ENCODE peak calls at places on chromosomes 12 and 14, in four cellular contexts. One of them, this sample, is unnamed.

GRCh38 chr14:100730530-100730929 is 3.8 kb downstream of the DLK1 start:
- DNase-seq in psoas muscle: no peak
- DNase-seq in OCI-LY7: no peak
- DNase-seq in HAP-1: no peak
- DNase-seq in this sample: no peak

GRCh38 chr12:92947589-92948215 is 18.6 kb upstream of the EEA1 start:
- DNase-seq in psoas muscle: no peak
- DNase-seq in OCI-LY7: no peak
- DNase-seq in HAP-1: no peak
- DNase-seq in this sample: no peak

GRCh38 chr12:72586456-72586855 is 314.3 kb downstream of the TRHDE start:
- DNase-seq in psoas muscle: no peak
- DNase-seq in OCI-LY7: no peak
- DNase-seq in HAP-1: no peak
- DNase-seq in this sample: no peak

GRCh38 chr14:68377459-68377858 is 415.4 kb downstream of the ZFP36L1 start:
- DNase-seq in psoas muscle: peak; percentile 60
- DNase-seq in OCI-LY7: peak; percentile 56
- DNase-seq in HAP-1: no peak
- DNase-seq in this sample: no peak

GRCh38 chr12:116661341-116661740 is 76.5 kb downstream of the SPRING1 start:
- DNase-seq in psoas muscle: no peak
- DNase-seq in OCI-LY7: no peak
- DNase-seq in HAP-1: no peak
- DNase-seq in this sample: no peak

GRCh38 chr12:97912943-97913342 is 450.3 kb downstream of the RMST start:
- DNase-seq in psoas muscle: no peak
- DNase-seq in OCI-LY7: no peak
- DNase-seq in HAP-1: no peak
- DNase-seq in this sample: no peak

GRCh38 chr12:107474639-107475539 is 210.7 kb upstream of the PWP1 start:
- DNase-seq in psoas muscle: no peak
- DNase-seq in OCI-LY7: peak; percentile 35
- DNase-seq in HAP-1: no peak
- DNase-seq in this sample: no peak

GRCh38 chr12:85920324-85920947 is 46.3 kb downstream of the NTS start:
- DNase-seq in psoas muscle: no peak
- DNase-seq in OCI-LY7: peak; percentile 49
- DNase-seq in HAP-1: peak; percentile 57
- DNase-seq in this sample: no peak

GRCh38 chr12:107411792-107412535 is 273.6 kb upstream of the PWP1 start:
- DNase-seq in psoas muscle: no peak
- DNase-seq in OCI-LY7: no peak
- DNase-seq in HAP-1: no peak
- DNase-seq in this sample: no peak

GRCh38 chr12:39401459-39401858 is 41.5 kb downstream of the KIF21A start:
- DNase-seq in psoas muscle: no peak
- DNase-seq in OCI-LY7: no peak
- DNase-seq in HAP-1: no peak
- DNase-seq in this sample: no peak

GRCh38 chr14:54348923-54349615 is 47.7 kb upstream of the CDKN3 start:
- DNase-seq in psoas muscle: no peak
- DNase-seq in OCI-LY7: no peak
- DNase-seq in HAP-1: no peak
- DNase-seq in this sample: no peak

GRCh38 chr12:129106772-129107171 is 253.5 kb downstream of the GLT1D1 start:
- DNase-seq in psoas muscle: no peak
- DNase-seq in OCI-LY7: no peak
- DNase-seq in HAP-1: no peak
- DNase-seq in this sample: no peak

GRCh38 chr12:104350211-104350908 is 46.8 kb downstream of the EID3 start:
- DNase-seq in psoas muscle: no peak
- DNase-seq in OCI-LY7: no peak
- DNase-seq in HAP-1: no peak
- DNase-seq in this sample: no peak

GRCh38 chr12:104353012-104353981 is 49.8 kb downstream of the EID3 start:
- DNase-seq in psoas muscle: no peak
- DNase-seq in OCI-LY7: no peak
- DNase-seq in HAP-1: no peak
- DNase-seq in this sample: no peak

GRCh38 chr12:104352106-104352713 is 48.7 kb downstream of the EID3 start:
- DNase-seq in psoas muscle: no peak
- DNase-seq in OCI-LY7: no peak
- DNase-seq in HAP-1: no peak
- DNase-seq in this sample: no peak

GRCh38 chr12:104348994-104349494 is 45.5 kb downstream of the EID3 start:
- DNase-seq in psoas muscle: no peak
- DNase-seq in OCI-LY7: no peak
- DNase-seq in HAP-1: no peak
- DNase-seq in this sample: no peak

DNA sequence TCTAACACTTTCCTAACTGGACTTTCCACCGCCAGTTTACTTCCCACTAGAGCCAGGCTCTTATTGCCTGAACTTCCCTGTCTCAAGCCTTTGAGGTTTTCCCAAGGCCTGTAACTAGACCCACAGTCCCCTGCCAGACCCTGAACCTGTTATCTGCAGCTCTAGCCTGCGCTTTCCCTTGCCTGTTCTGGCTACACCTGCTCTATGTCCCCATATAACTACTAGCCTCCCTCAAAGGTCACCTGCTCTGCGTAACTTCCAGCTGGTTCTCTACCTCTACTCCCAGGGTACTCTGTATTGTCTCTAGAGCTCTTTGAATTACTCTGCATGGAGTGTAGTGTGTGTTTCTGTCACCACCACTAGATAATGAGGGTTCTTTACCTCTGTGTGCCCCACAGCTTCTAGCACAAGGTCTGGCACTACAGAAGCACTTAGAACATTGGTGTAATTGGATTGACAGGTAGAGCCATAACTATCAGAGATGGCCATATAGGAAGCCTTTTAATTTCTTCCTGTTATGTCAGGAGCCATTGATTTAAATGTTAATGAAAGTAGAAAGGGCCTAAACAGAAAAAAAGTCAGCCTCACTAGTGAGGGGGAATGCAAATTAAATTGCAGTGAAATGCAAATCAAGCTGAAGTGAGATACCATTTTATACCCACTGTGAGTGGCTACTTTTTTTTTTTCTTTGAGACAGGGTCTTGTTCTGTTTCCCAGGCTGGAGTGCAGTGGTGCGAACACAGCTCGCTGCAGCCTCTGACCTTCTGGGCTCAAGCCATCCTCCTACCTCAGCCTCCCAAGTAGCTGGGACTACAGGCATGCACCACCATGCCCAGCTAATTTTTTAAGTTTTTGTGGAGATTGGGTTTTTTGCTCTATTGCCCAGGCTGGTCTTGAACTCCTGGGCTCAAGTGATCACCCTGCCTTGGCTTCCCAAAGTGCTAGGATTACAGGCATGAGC is 47.8 kb downstream of the EID3 start:
- DNase-seq in psoas muscle: no peak
- DNase-seq in OCI-LY7: no peak
- DNase-seq in HAP-1: peak; percentile 63
- DNase-seq in this sample: no peak
- H3K36me3 ChIP-seq in psoas muscle: peaks cover 17% of the 10 kb centered on the region
- H3K36me3 ChIP-seq in OCI-LY7: peaks cover 88% of the 10 kb centered on the region
- H3K36me3 ChIP-seq in HAP-1: peaks cover 62% of the 10 kb centered on the region
- H3K36me3 ChIP-seq in this sample: peaks cover 10% of the 10 kb centered on the region

GRCh38 chr12:53998900-53999236 is 1.1 kb upstream of the HOXC9 start:
- DNase-seq in psoas muscle: peak; percentile 13
- DNase-seq in OCI-LY7: no peak
- DNase-seq in HAP-1: no peak
- DNase-seq in this sample: no peak

GRCh38 chr12:53999596-54000104 is 311 bp upstream of the HOXC9 start:
- DNase-seq in psoas muscle: peak; percentile 85
- DNase-seq in OCI-LY7: no peak
- DNase-seq in HAP-1: no peak
- DNase-seq in this sample: no peak

GRCh38 chr12:54000774-54001114 is 783 bp downstream of the HOXC9 start:
- DNase-seq in psoas muscle: no peak
- DNase-seq in OCI-LY7: no peak
- DNase-seq in HAP-1: no peak
- DNase-seq in this sample: no peak

GRCh38 chr12:54001283-54002187 is 1.6 kb downstream of the HOXC9 start:
- DNase-seq in psoas muscle: peak; percentile 46
- DNase-seq in OCI-LY7: no peak
- DNase-seq in HAP-1: no peak
- DNase-seq in this sample: no peak

DNA sequence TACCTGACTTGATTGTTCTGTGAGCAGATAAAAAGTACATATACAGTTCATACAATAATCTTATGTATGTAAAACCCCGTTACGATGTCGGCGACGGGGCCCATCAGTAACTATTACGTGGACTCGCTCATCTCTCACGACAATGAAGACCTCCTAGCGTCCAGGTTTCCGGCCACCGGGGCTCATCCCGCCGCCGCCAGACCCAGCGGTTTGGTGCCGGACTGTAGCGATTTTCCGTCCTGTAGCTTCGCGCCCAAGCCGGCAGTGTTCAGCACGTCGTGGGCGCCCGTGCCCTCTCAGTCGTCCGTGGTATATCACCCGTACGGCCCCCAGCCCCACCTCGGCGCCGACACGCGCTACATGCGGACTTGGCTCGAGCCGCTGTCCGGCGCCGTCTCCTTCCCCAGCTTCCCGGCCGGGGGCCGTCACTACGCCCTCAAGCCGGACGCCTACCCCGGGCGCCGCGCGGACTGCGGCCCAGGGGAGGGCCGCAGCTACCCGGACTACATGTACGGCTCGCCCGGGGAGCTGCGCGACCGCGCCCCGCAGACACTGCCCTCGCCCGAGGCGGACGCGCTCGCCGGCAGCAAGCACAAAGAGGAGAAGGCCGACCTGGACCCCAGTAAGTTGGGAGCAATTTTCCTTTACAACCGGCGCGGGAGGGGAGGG is at the start of gene HOXC9:
- DNase-seq in psoas muscle: peak; percentile 73
- DNase-seq in OCI-LY7: no peak
- DNase-seq in HAP-1: no peak
- DNase-seq in this sample: no peak
- H3K4me3 ChIP-seq in psoas muscle: peak within 1 kb of the TSS; percentile 78
- H3K4me3 ChIP-seq in OCI-LY7: no peak within 1 kb of the TSS
- H3K4me3 ChIP-seq in HAP-1: no peak within 1 kb of the TSS
- H3K4me3 ChIP-seq in this sample: peak within 1 kb of the TSS; percentile 56

GRCh38 chr12:24255920-24256635 is 306.6 kb upstream of the SOX5 start:
- DNase-seq in psoas muscle: no peak
- DNase-seq in OCI-LY7: no peak
- DNase-seq in HAP-1: no peak
- DNase-seq in this sample: no peak
- H3K4me1 ChIP-seq in psoas muscle: no peaks in the 10 kb centered on the region
- H3K4me1 ChIP-seq in OCI-LY7: no peaks in the 10 kb centered on the region
- H3K4me1 ChIP-seq in HAP-1: peaks cover 9% of the 10 kb centered on the region
- H3K4me1 ChIP-seq in this sample: no peaks in the 10 kb centered on the region

GRCh38 chr14:50109342-50109741 is 7.0 kb downstream of the VCPKMT start:
- DNase-seq in psoas muscle: no peak
- DNase-seq in OCI-LY7: no peak
- DNase-seq in HAP-1: no peak
- DNase-seq in this sample: no peak
- H3K36me3 ChIP-seq in psoas muscle: peaks cover 6% of the 10 kb centered on the region
- H3K36me3 ChIP-seq in OCI-LY7: peaks cover 77% of the 10 kb centered on the region
- H3K36me3 ChIP-seq in HAP-1: peaks cover 55% of the 10 kb centered on the region
- H3K36me3 ChIP-seq in this sample: peaks cover 19% of the 10 kb centered on the region

GRCh38 chr12:9759680-9760592 is 765 bp downstream of the CD69 start:
- DNase-seq in psoas muscle: no peak
- DNase-seq in OCI-LY7: no peak
- DNase-seq in HAP-1: no peak
- DNase-seq in this sample: no peak
- H3K4me3 ChIP-seq in psoas muscle: no peak overlapping the region
- H3K4me3 ChIP-seq in OCI-LY7: peak overlapping the region; percentile 67
- H3K4me3 ChIP-seq in HAP-1: no peak overlapping the region
- H3K4me3 ChIP-seq in this sample: peak overlapping the region; percentile 2